ENCODE peak calls at places on chromosomes 1 and 21, in eight cellular contexts. Z is stimulated activated CD8-positive, alpha-beta memory T cell treated with anti-CD3 and anti-CD28 coated beads, Interleukin-2, amount 100 ng/mL, for 48 hours; U is B cell; X is lower leg skin; T is HCEC 1CT; G is stimulated activated CD4-positive, alpha-beta T cell treated with anti-CD3 and anti-CD28 coated beads, Interleukin-1b, Interleukin-23, amount 100 ng/mL, for 24 hours; Y is NCI-H2029 treated with DMSO at 0.1 percent for 48 hours; N is activated CD4-positive, alpha-beta memory T cell treated with anti-CD3 and anti-CD28 coated beads, Interleukin-2, amount 10 ng/mL, durations not matched to agents 7 days and 5 days. F is an unnamed sample.
A peak's percentile ranks its signal among the peaks of the same experiment; 100 is the strongest.

GRCh38 chr1:40362199-40362598 is 11.3 kb upstream of the SMAP2 start:
- DNase-seq in Z (no peak), U (no peak), X (no peak), T (no peak), G (no peak), Y (no peak), N (no peak), F (no peak)

GRCh38 chr21:30168086-30168485 is 1.5 kb upstream of the CLDN17 start:
- DNase-seq in Z (no peak), U (no peak), X (no peak), T (no peak), G (no peak), Y (no peak), N (no peak), F (no peak)

GRCh38 chr21:28767523-28767922 is 225.2 kb downstream of the LTN1 start:
- DNase-seq in Z (no peak), U (no peak), X (no peak), T (no peak), G (no peak), Y (no peak), N (no peak), F (no peak)

GRCh38 chr1:50348449-50349241 is 74.6 kb downstream of the DMRTA2 start:
- DNase-seq in Z (no peak), U (peak; percentile 58), X (no peak), T (peak; percentile 65), G (peak; percentile 14), Y (peak; percentile 95), N (peak; percentile 35), F (peak; percentile 62)

GRCh38 chr1:245986404-245987221 is 520.5 kb downstream of the SMYD3 start:
- DNase-seq in Z (no peak), U (no peak), X (no peak), T (peak; percentile 83), G (no peak), Y (no peak), N (no peak), F (peak; percentile 43)

GRCh38 chr1:109131800-109132199 is 17.9 kb downstream of the ELAPOR1 start:
- DNase-seq in Z (no peak), U (no peak), X (no peak), T (no peak), G (no peak), Y (no peak), N (no peak), F (no peak)

GRCh38 chr1:247212012-247212411 is 40.2 kb upstream of the ZNF124 start:
- DNase-seq in Z (no peak), U (peak; percentile 28), X (no peak), T (no peak), G (no peak), Y (no peak), N (no peak), F (no peak)

GRCh38 chr1:151611288-151611790 is 511 bp upstream of the SNX27 start:
- DNase-seq in Z (no peak), U (no peak), X (no peak), T (peak; percentile 60), G (no peak), Y (no peak), N (no peak), F (no peak)

GRCh38 chr21:21963911-21964310 is 965.7 kb downstream of the NCAM2 start:
- DNase-seq in Z (no peak), U (no peak), X (no peak), T (no peak), G (no peak), Y (no peak), N (no peak), F (no peak)

GRCh38 chr1:2380816-2381591 is 10.3 kb downstream of the MORN1 start:
- DNase-seq in Z (no peak), U (no peak), X (peak; percentile 80), T (no peak), G (no peak), Y (no peak), N (no peak), F (no peak)

GRCh38 chr1:223001653-223002634 is 141.1 kb downstream of the TLR5 start:
- DNase-seq in Z (no peak), U (no peak), X (no peak), T (no peak), G (no peak), Y (peak; percentile 58), N (no peak), F (no peak)

GRCh38 chr1:160103658-160104519 is 5.5 kb upstream of the IGSF8 start:
- DNase-seq in Z (no peak), U (no peak), X (no peak), T (no peak), G (no peak), Y (no peak), N (no peak), F (no peak)

GRCh38 chr1:33347650-33347992 is 26.7 kb upstream of the A3GALT2 start:
- DNase-seq in Z (no peak), U (no peak), X (peak; percentile 94), T (peak; percentile 37), G (no peak), Y (no peak), N (no peak), F (no peak)

GRCh38 chr1:10651377-10651776 is 145.1 kb downstream of the CASZ1 start:
- DNase-seq in Z (no peak), U (no peak), X (no peak), T (no peak), G (no peak), Y (no peak), N (no peak), F (no peak)

GRCh38 chr1:152728986-152729385 is 21.0 kb downstream of the LCE4A start:
- DNase-seq in Z (no peak), U (no peak), X (no peak), T (no peak), G (no peak), Y (no peak), N (no peak), F (no peak)

GRCh38 chr1:202266061-202266765 is 72.6 kb downstream of the LGR6 start:
- DNase-seq in Z (no peak), U (no peak), X (peak; percentile 70), T (no peak), G (no peak), Y (no peak), N (no peak), F (no peak)

GRCh38 chr1:198015317-198015716 is 98.1 kb downstream of the LHX9 start:
- DNase-seq in Z (no peak), U (no peak), X (no peak), T (no peak), G (no peak), Y (no peak), N (no peak), F (no peak)

GRCh38 chr1:17992800-17993199 is 114.8 kb upstream of the IGSF21 start:
- DNase-seq in Z (no peak), U (no peak), X (no peak), T (no peak), G (no peak), Y (no peak), N (no peak), F (no peak)

GRCh38 chr1:230267338-230268065 is 158.6 kb downstream of the PGBD5 start:
- DNase-seq in Z (no peak), U (no peak), X (no peak), T (no peak), G (no peak), Y (no peak), N (no peak), F (no peak)

F was measured in NCI-H1048.